ENCODE peak calls at places on chromosomes 2 and 18, in four cellular contexts. R is nephron progenitor cell, A is heart right ventricle, T is cardiac fibroblast. C is an unnamed sample.

GRCh38 chr2:234377761-234378341 is 119.0 kb downstream of the ARL4C start:
- DNase-seq in R (peak), A (no peak), T (peak), C (no peak)

GRCh38 chr2:112926707-112927106 is 15.7 kb downstream of the IL37 start:
- DNase-seq in R (no peak), A (no peak), T (no peak), C (no peak)

GRCh38 chr2:120140866-120141265 is 82.3 kb downstream of the TMEM185B start:
- DNase-seq in R (no peak), A (no peak), T (no peak), C (no peak)

GRCh38 chr2:39022642-39023230 is 98.1 kb downstream of the SOS1 start:
- DNase-seq in R (no peak), A (no peak), T (no peak), C (no peak)

GRCh38 chr2:43230481-43230880 is 4.1 kb upstream of the ZFP36L2 start:
- DNase-seq in R (no peak), A (no peak), T (no peak), C (no peak)

GRCh38 chr2:105344704-105345345 is 7.5 kb downstream of the C2orf49 start:
- DNase-seq in R (no peak), A (no peak), T (peak), C (peak)

GRCh38 chr2:27376866-27377617 is 3.5 kb downstream of the ZNF513 start:
- DNase-seq in R (no peak), A (no peak), T (no peak), C (no peak)

GRCh38 chr2:199814084-199814844 is 36.7 kb downstream of the FTCDNL1 start:
- DNase-seq in R (no peak), A (no peak), T (no peak), C (no peak)

GRCh38 chr2:50125230-50125629 is 906.7 kb downstream of the NRXN1 start:
- DNase-seq in R (no peak), A (no peak), T (no peak), C (no peak)

GRCh38 chr2:56287974-56288373 is 104.2 kb downstream of the CCDC85A start:
- DNase-seq in R (no peak), A (no peak), T (peak), C (no peak)

GRCh38 chr18:27363918-27364317 is 178.8 kb upstream of the CHST9 start:
- DNase-seq in R (no peak), A (no peak), T (peak), C (peak)

GRCh38 chr18:63457987-63458386 is 18.8 kb upstream of the SERPINB5 start:
- DNase-seq in R (no peak), A (no peak), T (no peak), C (no peak)

GRCh38 chr2:159982270-159982669 is 80.1 kb downstream of the PLA2R1 start:
- DNase-seq in R (no peak), A (no peak), T (peak), C (peak)

GRCh38 chr2:184646177-184646576 is 47.8 kb downstream of the ZNF804A start:
- DNase-seq in R (no peak), A (no peak), T (peak), C (peak)

GRCh38 chr2:73268831-73269685 is 15.2 kb downstream of the FBXO41 start:
- DNase-seq in R (peak), A (no peak), T (no peak), C (no peak)

GRCh38 chr2:72334806-72335205 is 187.1 kb upstream of the CYP26B1 start:
- DNase-seq in R (no peak), A (no peak), T (no peak), C (no peak)

GRCh38 chr18:50847192-50847591 is 27.4 kb upstream of the MRO start:
- DNase-seq in R (no peak), A (no peak), T (peak), C (peak)

GRCh38 chr18:21241224-21242131 is 554 bp upstream of the GREB1L start:
- DNase-seq in R (peak), A (peak), T (no peak), C (no peak)

GRCh38 chr2:144479138-144479537 is 40.8 kb downstream of the ZEB2 start:
- DNase-seq in R (no peak), A (no peak), T (peak), C (peak)

GRCh38 chr18:79242246-79242645 is 153.5 kb upstream of the NFATC1 start:
- DNase-seq in R (no peak), A (no peak), T (no peak), C (no peak)

GRCh38 chr18:13982136-13982535 is 66.8 kb upstream of the MC2R start:
- DNase-seq in R (no peak), A (no peak), T (no peak), C (no peak)
- TF ChIP-seq CTCF in R (no peak), A (no peak), T (no peak), C (no peak)

DNA sequence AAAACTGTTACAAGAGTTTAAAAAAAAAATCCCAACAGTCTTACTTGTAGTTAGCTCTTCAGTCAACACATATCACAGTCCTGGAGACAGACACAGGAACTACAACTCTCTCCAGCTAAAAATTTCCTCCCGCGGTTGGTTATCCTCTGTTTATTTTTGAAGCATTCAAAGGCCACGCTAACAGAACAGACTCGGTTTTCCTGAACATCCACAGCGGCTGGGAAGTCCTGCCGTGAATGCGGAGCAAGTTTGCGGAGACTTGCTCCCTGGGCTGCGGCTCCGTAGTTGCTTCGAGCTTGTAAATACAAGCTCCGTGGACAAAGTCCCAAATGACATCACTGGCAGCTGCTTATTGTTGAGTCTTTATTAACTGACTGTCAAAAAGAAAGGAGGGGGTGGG is at the start of gene NCKAP5:
- DNase-seq in R (no peak), A (peak), T (peak), C (no peak)
- TF ChIP-seq CTCF in R (no peak), A (no peak), T (peak), C (no peak)

GRCh38 chr18:58051765-58052460 is 7.9 kb downstream of the NEDD4L start:
- DNase-seq in R (no peak), A (no peak), T (peak), C (peak)
- TF ChIP-seq CTCF in R (no peak), A (peak), T (peak), C (peak)

DNA sequence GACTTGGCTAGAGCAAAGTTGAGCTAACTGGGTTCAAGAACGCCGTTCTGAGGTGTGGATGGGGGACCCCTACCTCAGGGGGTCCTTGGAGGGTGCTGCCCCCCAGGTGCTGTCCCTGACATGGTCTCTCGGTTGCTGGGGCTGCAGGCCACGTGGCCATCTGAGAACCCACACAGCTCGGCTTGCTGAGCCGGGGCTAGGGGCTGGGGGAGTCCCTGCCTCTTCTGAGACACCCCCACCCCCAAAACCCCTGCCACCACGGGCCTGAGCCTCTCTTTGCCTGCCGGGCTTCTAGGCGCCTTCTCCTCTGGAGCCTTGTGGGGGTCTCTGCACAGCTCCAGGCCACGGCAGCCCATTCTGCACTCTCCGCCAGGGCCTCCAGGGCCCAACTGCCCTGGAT is 52.0 kb upstream of the LAMA1 start:
- DNase-seq in R (no peak), A (no peak), T (no peak), C (no peak)
- TF ChIP-seq CTCF in R (no peak), A (no peak), T (no peak), C (no peak)

GRCh38 chr2:7045601-7046590 is 128.7 kb downstream of the RNF144A start:
- DNase-seq in R (no peak), A (no peak), T (no peak), C (no peak)

GRCh38 chr2:7043689-7044088 is 126.5 kb downstream of the RNF144A start:
- DNase-seq in R (no peak), A (no peak), T (no peak), C (no peak)

GRCh38 chr2:7048762-7049294 is 131.6 kb downstream of the RNF144A start:
- DNase-seq in R (no peak), A (no peak), T (no peak), C (no peak)

GRCh38 chr2:7041421-7041820 is 124.2 kb downstream of the RNF144A start:
- DNase-seq in R (no peak), A (no peak), T (no peak), C (no peak)

GRCh38 chr2:7044253-7045250 is 127.3 kb downstream of the RNF144A start:
- DNase-seq in R (peak), A (peak), T (peak), C (peak)
- TF ChIP-seq CTCF in R (peak), A (peak), T (peak), C (peak)

DNA sequence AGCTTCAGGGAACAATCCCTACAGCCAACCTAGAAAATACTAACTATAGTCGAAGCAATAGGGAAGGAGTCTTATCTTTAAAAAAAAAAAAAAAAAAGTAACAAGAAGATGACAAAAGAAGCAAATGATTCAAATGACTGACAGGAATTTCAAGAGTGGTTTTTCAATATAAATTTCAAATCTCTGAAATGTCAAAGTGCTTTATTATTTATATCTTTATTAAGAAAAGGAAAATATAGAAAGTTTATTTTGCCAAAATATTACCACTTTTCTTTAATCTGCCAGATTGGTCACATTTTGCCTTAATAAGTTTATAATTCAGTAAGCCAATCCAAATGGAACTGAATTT is 63.5 kb upstream of the HNRNPA3 start:
- DNase-seq in R (no peak), A (no peak), T (no peak), C (no peak)
- TF ChIP-seq CTCF in R (peak), A (no peak), T (no peak), C (no peak)

GRCh38 chr2:28624798-28625701 is 126.6 kb upstream of the PPP1CB start:
- DNase-seq in R (no peak), A (peak), T (peak), C (no peak)
- TF ChIP-seq CTCF in R (no peak), A (no peak), T (no peak), C (no peak)

GRCh38 chr18:2655153-2655953 is at the start of gene SMCHD1:
- DNase-seq in R (peak), A (peak), T (peak), C (peak)
- TF ChIP-seq CTCF in R (no peak), A (no peak), T (no peak), C (no peak)

GRCh38 chr2:183093857-183094657 is 15.5 kb downstream of the DUSP19 start:
- DNase-seq in R (no peak), A (no peak), T (peak), C (peak)
- TF ChIP-seq CTCF in R (no peak), A (peak), T (no peak), C (peak)

C was measured in MCF 10A.